ENCODE peak calls at places on chromosomes 13 and 19, in five cellular contexts. X is K562, V is H1, M is HepG2, T is GM12878. G is an unnamed sample.
A peak's percentile ranks its signal among the peaks of the same experiment; 100 is the strongest.

GRCh38 chr13:40478775-40479174 is 187.7 kb downstream of the FOXO1 start:
- DNase-seq in X (no peak), V (no peak), M (no peak), T (no peak), G (no peak)

GRCh38 chr19:17404621-17405249 is 695 bp downstream of the BST2 start:
- DNase-seq in X (no peak), V (no peak), M (no peak), T (no peak), G (no peak)

GRCh38 chr19:10111405-10111811 is at the start of gene P2RY11:
- DNase-seq in X (no peak), V (no peak), M (no peak), T (peak; percentile 75), G (no peak)

GRCh38 chr13:93226623-93227279 is at the start of gene GPC6:
- DNase-seq in X (peak; percentile 66), V (no peak), M (peak; percentile 79), T (no peak), G (no peak)

GRCh38 chr19:28829762-28830161 is 383.2 kb downstream of the UQCRFS1 start:
- DNase-seq in X (no peak), V (no peak), M (no peak), T (no peak), G (no peak)

GRCh38 chr19:2627319-2627829 is 75.1 kb downstream of the GNG7 start:
- DNase-seq in X (no peak), V (no peak), M (peak; percentile 68), T (no peak), G (peak; percentile 92)

GRCh38 chr13:44732503-44733098 is 156.5 kb upstream of the TSC22D1 start:
- DNase-seq in X (no peak), V (no peak), M (peak; percentile 92), T (no peak), G (no peak)

GRCh38 chr19:2329528-2329927 is 1.0 kb downstream of the SPPL2B start:
- DNase-seq in X (no peak), V (no peak), M (no peak), T (no peak), G (no peak)

GRCh38 chr19:38197937-38198704 is 25.9 kb downstream of the DPF1 start:
- DNase-seq in X (no peak), V (no peak), M (no peak), T (no peak), G (no peak)

GRCh38 chr13:34002141-34002540 is 184.2 kb downstream of the RFC3 start:
- DNase-seq in X (no peak), V (no peak), M (no peak), T (no peak), G (no peak)

DNA sequence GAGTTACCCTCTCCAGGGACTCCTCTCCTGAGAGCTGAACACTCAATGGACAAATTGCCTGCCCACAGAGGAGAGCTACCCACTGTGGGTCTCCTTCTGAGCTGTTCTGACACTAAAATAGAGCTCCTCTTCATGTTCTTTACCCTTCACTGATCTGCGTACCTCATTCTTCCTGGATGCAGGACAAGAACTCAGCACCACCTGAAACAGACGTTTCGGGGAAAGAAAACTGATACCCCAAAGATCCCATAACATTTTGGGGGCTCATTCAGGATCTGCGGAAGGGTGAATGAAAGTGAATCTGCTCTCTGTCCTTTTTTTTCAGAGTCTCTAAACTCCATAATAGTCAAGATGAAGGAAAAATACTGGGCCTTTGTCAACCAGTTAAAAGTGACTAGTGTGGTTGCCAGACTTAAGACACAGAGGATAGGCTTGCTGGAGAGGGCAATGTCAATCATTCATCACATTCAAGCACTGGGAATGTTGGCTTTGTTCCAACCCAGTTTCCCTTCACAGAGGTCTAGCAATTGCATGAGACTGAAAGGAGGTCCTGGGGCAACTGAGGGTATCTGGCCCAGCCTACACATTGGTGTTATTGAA is 136.7 kb upstream of the SLITRK6 start:
- DNase-seq in X (no peak), V (no peak), M (no peak), T (no peak), G (no peak)
- TF ChIP-seq SIN3A in X (no peak), V (no peak), M (no peak), T (no peak), G (no peak)

DNA sequence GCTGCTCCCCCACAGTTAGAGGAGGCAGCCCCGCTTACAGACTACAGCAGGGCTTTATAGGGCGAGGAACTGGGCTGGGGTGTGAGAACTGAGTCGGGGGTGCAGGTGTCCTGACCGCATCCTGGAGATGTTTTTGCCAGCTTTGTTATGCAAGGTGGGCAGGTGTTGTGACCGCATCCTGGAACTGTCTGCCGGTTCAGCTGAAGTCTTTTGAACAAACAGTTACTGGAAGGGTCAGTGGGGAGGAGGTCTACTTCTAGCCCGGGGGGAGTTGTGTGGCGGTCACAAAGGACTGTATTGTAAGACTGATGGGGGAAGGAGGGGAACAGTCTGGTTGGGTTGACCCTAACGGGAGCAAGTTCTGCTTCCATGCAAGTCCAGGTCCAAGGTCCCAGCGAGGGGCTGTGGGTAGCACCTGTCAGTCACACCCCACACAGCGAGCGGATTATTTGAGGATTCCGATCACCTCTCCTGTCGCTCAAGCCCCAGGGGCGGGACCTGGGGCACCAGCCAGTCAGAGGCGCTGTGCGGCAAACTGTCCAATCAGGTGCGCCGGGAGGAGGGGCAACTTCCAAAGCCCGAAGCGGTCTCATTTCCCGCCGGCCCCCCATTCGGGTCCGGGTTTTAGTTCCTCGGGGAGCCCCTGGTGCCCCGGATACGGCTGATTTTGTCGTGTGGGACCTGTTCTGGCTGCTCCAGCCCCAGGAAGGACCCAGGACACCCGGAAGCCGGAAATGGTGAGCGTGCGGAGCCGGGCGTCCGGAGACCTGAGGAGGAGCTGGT is at the start of gene ZNF101:
- DNase-seq in X (peak; percentile 97), V (peak; percentile 96), M (peak; percentile 99), T (peak; percentile 89), G (peak; percentile 89)
- TF ChIP-seq POLR2A in X (peak; percentile 88), V (peak; percentile 90), M (peak; percentile 72), T (peak; percentile 87), G (no peak)

DNA sequence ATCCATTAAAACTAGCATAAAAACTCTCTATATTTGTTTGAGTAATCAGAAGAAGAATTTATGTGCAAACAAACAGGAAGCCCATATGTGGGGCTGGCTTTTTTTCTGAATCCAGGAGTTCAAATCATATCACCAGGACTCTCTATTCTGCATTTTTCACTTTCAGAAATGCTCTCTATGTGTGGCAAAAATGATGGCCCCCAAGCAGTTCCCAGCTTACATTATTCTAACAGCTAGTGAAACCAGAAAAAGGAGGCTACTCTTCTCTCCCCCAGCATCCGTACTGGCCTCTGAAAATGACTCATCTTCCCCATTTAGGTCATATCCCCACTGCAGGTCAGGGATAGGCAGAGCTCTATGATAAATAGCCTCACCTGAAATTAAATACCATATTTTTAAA is 20.4 kb downstream of the RBM26 start:
- DNase-seq in X (no peak), V (no peak), M (no peak), T (peak; percentile 85), G (no peak)
- TF ChIP-seq SIN3A in X (no peak), V (no peak), M (no peak), T (no peak), G (no peak)

DNA sequence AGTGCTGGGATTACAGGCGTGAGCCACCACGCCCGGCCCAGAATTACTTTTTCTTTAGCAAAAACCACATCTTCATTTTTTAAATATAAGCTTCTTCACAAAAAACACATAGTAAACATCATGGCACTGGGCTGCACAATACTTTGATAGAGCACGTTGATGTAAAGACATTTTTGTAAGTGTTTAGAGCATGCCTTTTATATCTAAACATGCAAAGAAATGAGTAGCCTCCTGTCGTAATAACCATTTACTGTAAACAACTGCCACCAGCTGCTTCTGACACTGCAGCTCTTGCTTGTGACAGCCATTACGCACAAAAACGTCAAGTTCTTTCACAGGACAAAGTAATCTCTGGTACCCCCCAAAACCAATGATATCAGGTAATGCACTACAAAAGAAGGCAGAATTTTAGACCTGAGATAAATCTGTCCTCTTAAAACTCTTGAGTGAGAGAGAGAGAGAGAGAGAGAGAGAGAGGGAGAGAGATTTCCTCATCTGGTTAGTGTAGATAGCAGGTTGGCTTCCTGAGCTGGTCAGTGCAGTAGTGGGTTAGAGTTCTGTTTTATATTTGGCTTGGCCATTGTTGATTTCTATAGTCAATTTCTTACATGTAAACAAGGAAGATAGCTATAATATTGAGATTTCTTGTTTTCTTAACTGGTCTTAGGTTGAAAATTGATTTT is 6.7 kb upstream of the ZNF548 start:
- DNase-seq in X (no peak), V (no peak), M (no peak), T (no peak), G (no peak)
- TF ChIP-seq POLR2A in X (no peak), V (no peak), M (no peak), T (no peak), G (no peak)

DNA sequence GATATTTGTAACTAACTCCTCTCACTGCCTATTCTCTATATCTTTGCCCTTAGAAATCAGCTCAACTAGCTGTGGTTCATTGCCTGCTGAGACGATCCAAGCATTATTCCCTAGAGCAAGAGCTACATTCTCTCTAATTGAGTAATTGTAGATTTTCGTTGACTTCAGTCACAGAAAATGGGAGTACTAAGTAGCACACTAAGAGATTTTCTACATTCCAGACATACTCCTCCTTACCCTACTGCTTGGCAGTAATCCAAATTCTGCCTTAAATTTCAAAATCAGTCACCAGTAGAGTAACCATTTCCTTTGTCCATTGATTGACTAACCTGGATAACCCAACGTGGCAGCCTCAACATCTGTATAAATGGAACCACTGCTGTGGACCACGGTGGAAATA is 1786.8 kb downstream of the SLITRK5 start:
- DNase-seq in X (no peak), V (no peak), M (no peak), T (no peak), G (no peak)
- TF ChIP-seq SIN3A in X (no peak), V (no peak), M (no peak), T (no peak), G (no peak)

GRCh38 chr19:57263244-57263643 is 17.0 kb upstream of the ZNF460 start:
- DNase-seq in X (no peak), V (no peak), M (no peak), T (no peak), G (no peak)

GRCh38 chr19:57262044-57262443 is 18.2 kb upstream of the ZNF460 start:
- DNase-seq in X (no peak), V (no peak), M (no peak), T (no peak), G (no peak)

GRCh38 chr19:57269515-57270250 is 10.6 kb upstream of the ZNF460 start:
- DNase-seq in X (no peak), V (no peak), M (no peak), T (peak; percentile 60), G (no peak)

GRCh38 chr19:57271280-57271679 is 9.0 kb upstream of the ZNF460 start:
- DNase-seq in X (no peak), V (no peak), M (no peak), T (no peak), G (no peak)

DNA sequence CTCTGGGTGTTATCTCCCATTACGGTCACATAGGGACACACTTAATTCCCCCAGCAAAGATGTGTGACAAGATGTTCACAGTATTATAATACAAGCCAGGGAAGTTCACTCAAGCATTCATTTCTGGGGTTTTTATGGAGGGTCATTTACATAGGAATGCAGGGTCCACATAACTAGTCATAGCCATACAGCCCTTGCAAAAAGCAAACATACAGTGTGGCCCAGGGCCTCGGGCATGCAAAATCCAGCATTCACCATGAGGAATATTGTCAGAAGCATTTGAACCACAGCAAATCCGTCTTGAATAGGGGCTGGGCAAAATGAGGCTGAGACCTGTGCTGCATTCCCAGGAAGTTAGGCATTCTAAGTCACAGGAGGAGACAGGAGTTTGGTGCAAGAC is 13.0 kb upstream of the ZNF460 start:
- DNase-seq in X (no peak), V (no peak), M (no peak), T (no peak), G (no peak)
- TF ChIP-seq POLR2A in X (no peak), V (no peak), M (no peak), T (no peak), G (no peak)

DNA sequence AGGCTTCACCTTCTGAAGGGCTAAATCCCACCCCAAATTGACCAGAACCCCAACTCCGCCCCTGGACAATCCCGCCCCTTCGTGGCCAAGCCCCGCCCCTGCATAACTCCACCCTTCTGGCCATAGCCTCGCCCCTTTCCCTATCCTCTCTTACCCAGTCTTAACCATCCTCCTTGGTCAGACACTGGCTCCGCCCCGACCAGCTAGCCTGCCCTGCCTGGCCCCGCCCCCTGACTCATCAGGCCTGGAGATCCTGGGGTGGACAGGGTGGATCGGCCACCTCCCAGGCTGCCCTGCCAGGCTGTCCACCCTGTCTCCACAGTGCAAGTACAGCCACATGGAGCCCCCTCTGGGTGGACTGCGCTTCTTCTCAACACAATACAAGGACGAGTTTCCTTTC is 8.0 kb upstream of the ZNF358 start:
- DNase-seq in X (peak; percentile 91), V (peak; percentile 96), M (peak; percentile 26), T (no peak), G (peak; percentile 90)
- TF ChIP-seq SIN3A in X (no peak), V (no peak), M (no peak), T (no peak), G (no peak)